ENCODE peak calls at places on chromosomes 11 and 22, in eight cellular contexts. X, T, W, L, H, G, A and N are unnamed samples.

GRCh38 chr22:39895682-39896081 is 2.1 kb upstream of the ENTHD1 start:
- DNase-seq in W (no peak), T (no peak), L (no peak), A (no peak), H (no peak), G (no peak), X (no peak), N (no peak)

GRCh38 chr22:45931042-45931441 is 45.9 kb downstream of the WNT7B start:
- DNase-seq in G (no peak), X (no peak), L (no peak), W (no peak), A (no peak), H (no peak), T (no peak), N (no peak)

GRCh38 chr22:27669798-27670599 is 131.6 kb downstream of the MN1 start:
- DNase-seq in H (no peak), G (peak; percentile 13), A (peak; percentile 33), T (no peak), W (no peak), L (peak; percentile 24), X (no peak), N (no peak)

GRCh38 chr22:45804986-45805325 is 133.3 kb downstream of the ATXN10 start:
- DNase-seq in H (peak; percentile 96), L (peak; percentile 96), T (no peak), G (peak; percentile 12), X (no peak), A (peak; percentile 99), W (peak; percentile 82), N (peak; percentile 95)

GRCh38 chr11:10594407-10594806 is 25.9 kb upstream of the LYVE1 start:
- DNase-seq in W (no peak), T (no peak), G (no peak), H (no peak), X (no peak), L (no peak), A (no peak), N (no peak)

GRCh38 chr22:30562391-30562790 is 12.1 kb downstream of the GAL3ST1 start:
- DNase-seq in L (no peak), G (no peak), A (no peak), X (no peak), H (no peak), T (no peak), W (peak; percentile 8), N (no peak)

GRCh38 chr11:134794192-134794591 is 382.1 kb upstream of the B3GAT1 start:
- DNase-seq in W (no peak), L (no peak), X (no peak), H (no peak), A (no peak), G (no peak), T (no peak), N (no peak)

GRCh38 chr11:43581370-43582023 is 99.0 kb upstream of the HSD17B12 start:
- DNase-seq in X (no peak), W (no peak), T (no peak), G (no peak), L (no peak), A (no peak), H (no peak), N (no peak)

GRCh38 chr11:109970516-109971183 is 122.5 kb upstream of the ZC3H12C start:
- DNase-seq in G (no peak), A (no peak), W (no peak), T (no peak), H (no peak), X (no peak), L (no peak), N (no peak)

GRCh38 chr22:44126807-44127206 is 53.9 kb upstream of the PARVG start:
- DNase-seq in G (no peak), L (no peak), H (no peak), A (no peak), W (no peak), X (no peak), T (no peak), N (no peak)

GRCh38 chr22:29469755-29470154 is 10.3 kb upstream of the NEFH start:
- DNase-seq in L (no peak), H (no peak), G (no peak), X (no peak), W (no peak), T (no peak), A (no peak), N (no peak)

GRCh38 chr22:22977479-22978200 is 90.0 kb downstream of the IGLL5 start:
- DNase-seq in W (no peak), A (peak; percentile 3), L (no peak), G (no peak), H (no peak), T (no peak), X (no peak), N (no peak)

GRCh38 chr22:22974795-22975580 is 87.4 kb downstream of the IGLL5 start:
- DNase-seq in G (no peak), A (no peak), W (no peak), T (no peak), H (no peak), L (no peak), X (no peak), N (no peak)

GRCh38 chr22:22974156-22974555 is 86.5 kb downstream of the IGLL5 start:
- DNase-seq in G (no peak), W (no peak), X (no peak), L (no peak), A (no peak), T (no peak), H (no peak), N (no peak)

GRCh38 chr22:22978637-22979036 is 91.0 kb downstream of the IGLL5 start:
- DNase-seq in H (no peak), L (no peak), W (no peak), A (no peak), T (no peak), X (no peak), G (no peak), N (no peak)

DNA sequence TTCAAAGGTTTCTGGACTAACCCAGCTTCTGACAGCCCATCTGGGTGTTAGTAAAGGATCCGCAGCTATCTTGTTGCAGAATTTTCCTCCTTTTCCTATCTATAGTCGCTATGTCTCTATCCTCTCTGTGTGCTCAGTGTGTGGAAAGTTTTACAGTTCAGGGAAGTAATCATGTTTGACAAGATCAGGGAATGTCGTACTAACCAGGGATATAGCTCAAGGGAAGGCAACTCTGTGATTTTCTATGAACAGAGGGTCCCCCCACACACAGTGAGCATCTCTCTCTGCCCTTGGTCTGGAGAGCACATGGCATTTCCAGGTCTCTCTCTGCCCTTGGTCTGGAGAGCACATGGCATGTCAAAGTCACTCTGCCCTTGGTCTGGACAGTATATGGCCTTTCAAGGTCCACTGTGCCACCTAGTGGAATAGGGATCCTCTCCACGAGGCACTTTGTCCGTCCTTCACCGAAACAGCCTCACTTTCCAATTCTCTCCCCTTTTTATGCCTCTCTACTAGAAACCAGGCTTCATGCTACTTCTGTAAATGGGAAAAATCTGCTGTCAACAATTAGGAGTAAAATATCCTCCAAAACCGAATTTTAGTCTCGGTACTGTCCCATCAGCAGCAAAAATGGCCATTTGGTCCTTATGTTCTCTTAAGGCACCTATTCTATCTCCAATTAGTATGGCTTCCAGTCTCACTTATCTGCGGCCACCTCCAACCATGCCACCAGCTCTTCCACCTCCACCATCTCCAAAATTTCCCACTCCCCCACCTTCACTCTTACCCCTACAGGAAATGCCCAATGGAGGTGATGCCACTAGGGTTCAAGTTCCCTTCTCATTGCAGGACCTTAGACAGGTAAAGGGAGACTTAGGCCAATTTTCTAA is 88.7 kb downstream of the IGLL5 start:
- DNase-seq in A (no peak), W (no peak), T (no peak), X (no peak), H (no peak), G (no peak), L (no peak), N (no peak)
- TF ChIP-seq CTCF in A (no peak), W (peak; percentile 14), T (no peak), X (peak; percentile 39), H (no peak), G (no peak), L (no peak), N (no peak)

DNA sequence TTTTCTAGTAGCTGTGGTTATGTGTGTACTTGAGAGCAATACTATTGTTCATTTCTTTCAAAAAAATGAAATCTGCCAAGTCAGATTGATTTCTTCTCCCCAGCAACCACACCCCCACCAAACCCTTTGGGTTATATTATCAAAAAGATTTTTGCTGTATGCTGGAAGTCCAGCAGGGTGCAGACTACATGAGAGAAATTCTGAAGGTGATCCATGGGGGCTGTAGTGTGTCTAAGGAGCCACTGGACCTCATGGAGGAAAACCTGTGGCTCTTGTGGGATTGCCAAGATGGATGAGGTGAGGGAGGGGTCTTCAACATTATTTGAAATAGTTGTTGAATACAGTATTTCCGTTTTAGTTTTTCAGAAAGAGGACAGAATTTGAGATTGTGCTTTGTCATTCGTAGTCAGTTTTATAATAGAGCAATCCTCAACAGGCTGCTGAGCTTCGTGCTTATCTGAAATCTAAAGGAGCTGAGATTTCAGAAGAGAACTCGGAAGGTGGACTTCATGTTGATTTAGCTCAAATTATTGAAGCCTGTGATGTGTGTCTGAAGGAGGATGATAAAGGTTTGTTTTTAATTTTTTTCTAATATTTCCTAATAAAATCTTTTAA is 3.1 kb downstream of the EIF3M start:
- DNase-seq in A (peak; percentile 16), H (no peak), L (peak; percentile 33), G (peak; percentile 31), T (no peak), X (no peak), W (peak; percentile 29), N (peak; percentile 15)
- H3K4me3 ChIP-seq in A (no peak overlapping the region), H (no peak overlapping the region), L (no peak overlapping the region), G (no peak overlapping the region), T (no peak overlapping the region), X (no peak overlapping the region), W (no peak overlapping the region), N (no peak overlapping the region)

DNA sequence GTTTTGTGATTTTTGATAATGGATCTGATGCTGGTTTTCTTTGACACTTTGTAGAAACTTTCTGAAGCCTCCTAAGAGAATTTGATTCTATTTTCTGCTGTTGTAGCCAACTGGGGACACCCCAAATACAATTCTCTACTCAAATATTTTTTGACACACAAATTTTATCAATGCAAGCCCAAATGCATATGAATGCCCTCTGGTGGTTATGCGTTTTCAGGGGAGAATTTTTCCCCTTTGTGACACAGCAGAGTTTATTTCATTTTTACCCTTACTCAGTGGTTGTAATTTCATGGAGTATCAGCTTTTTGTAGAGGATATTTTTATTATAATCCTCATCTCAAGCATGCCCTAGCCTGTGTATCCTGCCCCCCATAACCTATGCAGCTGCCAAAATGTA is 44.7 kb upstream of the MTMR2 start:
- DNase-seq in W (no peak), A (no peak), T (no peak), L (peak; percentile 28), H (no peak), X (no peak), G (peak; percentile 13), N (peak; percentile 24)
- TF ChIP-seq CTCF in W (peak; percentile 45), A (peak; percentile 23), T (no peak), L (peak; percentile 54), H (peak; percentile 38), X (peak; percentile 36), G (peak; percentile 23), N (peak; percentile 40)

GRCh38 chr22:48574776-48575566 is 1252.7 kb downstream of the BRD1 start:
- DNase-seq in L (peak; percentile 9), W (no peak), A (peak; percentile 54), T (peak; percentile 52), H (no peak), X (no peak), G (no peak), N (no peak)
- H3K4me3 ChIP-seq in L (no peak overlapping the region), W (no peak overlapping the region), A (no peak overlapping the region), T (no peak overlapping the region), H (no peak overlapping the region), X (no peak overlapping the region), G (no peak overlapping the region), N (no peak overlapping the region)